ENCODE peak calls at places on chromosomes 1 and 21, in four cellular contexts. R is NB4; G is GM23248; S is CD8-positive, alpha-beta T cell. W is an unnamed sample.

GRCh38 chr1:95006681-95007080 is 66.1 kb downstream of the ALG14 start:
- DNase-seq in R (no peak), S (no peak), G (no peak), W (no peak)

GRCh38 chr21:32626633-32627196 is 14.5 kb upstream of the CFAP298 start:
- DNase-seq in S (no peak), R (no peak), G (peak), W (no peak)

GRCh38 chr1:45752441-45753052 is 2.1 kb upstream of the IPP start:
- DNase-seq in R (peak), G (peak), S (no peak), W (no peak)

GRCh38 chr1:30742963-30743559 is 14.5 kb downstream of the LAPTM5 start:
- DNase-seq in S (no peak), G (no peak), R (no peak), W (no peak)

GRCh38 chr21:44653123-44653522 is 1.3 kb downstream of the KRTAP12-4 start:
- DNase-seq in S (no peak), R (no peak), G (no peak), W (no peak)

GRCh38 chr1:56864430-56864829 is 9.8 kb downstream of the C8A start:
- DNase-seq in S (no peak), G (peak), R (no peak), W (no peak)

GRCh38 chr1:232923739-232924386 is 26.5 kb upstream of the NTPCR start:
- DNase-seq in R (no peak), G (peak), S (peak), W (no peak)

GRCh38 chr1:40162791-40163441 is 1.7 kb downstream of the RLF start:
- DNase-seq in R (no peak), G (peak), S (no peak), W (no peak)

GRCh38 chr1:45979074-45979777 is 153.2 kb downstream of the PIK3R3 start:
- DNase-seq in G (peak), R (no peak), S (no peak), W (no peak)

GRCh38 chr1:2053217-2053616 is 3.0 kb downstream of the PRKCZ start:
- DNase-seq in R (no peak), G (no peak), S (no peak), W (no peak)

GRCh38 chr21:40634141-40634540 is 212.8 kb downstream of the DSCAM start:
- DNase-seq in G (no peak), R (no peak), S (no peak), W (no peak)

GRCh38 chr1:5709976-5710375 is 282.2 kb downstream of the NPHP4 start:
- DNase-seq in S (no peak), R (peak), G (no peak), W (peak)

GRCh38 chr1:41524676-41525675 is 40.5 kb upstream of the EDN2 start:
- DNase-seq in S (no peak), R (no peak), G (no peak), W (no peak)

GRCh38 chr1:33275706-33276572 is 19.6 kb downstream of the ZNF362 start:
- DNase-seq in R (no peak), S (no peak), G (no peak), W (no peak)

GRCh38 chr1:241637604-241638003 is 2.6 kb downstream of the CHML start:
- DNase-seq in G (peak), R (peak), S (no peak), W (peak)

GRCh38 chr1:39258146-39258924 is 53.8 kb downstream of the MACF1 start:
- DNase-seq in S (peak), G (peak), R (peak), W (peak)

GRCh38 chr1:93579891-93580290 is 101.7 kb downstream of the BCAR3 start:
- DNase-seq in R (peak), G (peak), S (no peak), W (no peak)

GRCh38 chr1:5349526-5349925 is 642.7 kb downstream of the NPHP4 start:
- DNase-seq in G (no peak), S (no peak), R (no peak), W (no peak)

GRCh38 chr1:227396539-227397355 is 78.5 kb upstream of the CDC42BPA start:
- DNase-seq in R (no peak), G (no peak), S (no peak), W (peak)

GRCh38 chr1:192579319-192579738 is 3.8 kb downstream of the RGS1 start:
- DNase-seq in G (peak), R (no peak), S (no peak), W (no peak)

GRCh38 chr1:84632975-84633427 is 57.3 kb downstream of the SSX2IP start:
- DNase-seq in G (peak), S (no peak), R (no peak), W (no peak)

GRCh38 chr21:39633043-39633442 is 20.3 kb downstream of the B3GALT5 start:
- DNase-seq in G (peak), R (no peak), S (no peak), W (no peak)

GRCh38 chr21:42862774-42863503 is 16.4 kb downstream of the WDR4 start:
- DNase-seq in G (no peak), S (no peak), R (no peak), W (no peak)

GRCh38 chr1:226697151-226697575 is 41.9 kb downstream of the ITPKB start:
- DNase-seq in S (no peak), G (peak), R (no peak), W (no peak)

GRCh38 chr1:158355773-158356172 is 2.1 kb downstream of the CD1E start:
- DNase-seq in R (no peak), S (no peak), G (no peak), W (no peak)

GRCh38 chr1:203626910-203627246 is 246 bp downstream of the ATP2B4 start:
- DNase-seq in G (no peak), R (no peak), S (no peak), W (no peak)

GRCh38 chr1:21289700-21290545 is at the start of gene ECE1:
- DNase-seq in S (peak), R (peak), G (peak), W (no peak)

GRCh38 chr1:153430166-153430553 is 13.8 kb downstream of the S100A7A start:
- DNase-seq in G (no peak), S (no peak), R (no peak), W (no peak)